ENCODE peak calls at places on chromosomes 13 and 19, in eight cellular contexts. One of them, this sample, is unnamed.

GRCh38 chr19:45113628-45114027 is 20.6 kb downstream of the PPP1R37 start:
- DNase-seq in progenitor cell of endocrine pancreas: no peak
- DNase-seq in BJ: no peak
- DNase-seq in RWPE1: no peak
- DNase-seq in HFFc6: no peak
- DNase-seq in activated CD8-positive, alpha-beta T cell treated with anti-CD3 and anti-CD28 coated beads for 36 hours: no peak
- DNase-seq in cardiac fibroblast: no peak
- DNase-seq in AG04449: no peak
- DNase-seq in this sample: no peak

GRCh38 chr13:24118576-24118975 is 41.9 kb upstream of the SPATA13 start:
- DNase-seq in progenitor cell of endocrine pancreas: no peak
- DNase-seq in BJ: no peak
- DNase-seq in RWPE1: no peak
- DNase-seq in HFFc6: no peak
- DNase-seq in activated CD8-positive, alpha-beta T cell treated with anti-CD3 and anti-CD28 coated beads for 36 hours: no peak
- DNase-seq in cardiac fibroblast: no peak
- DNase-seq in AG04449: no peak
- DNase-seq in this sample: no peak

GRCh38 chr13:102231486-102231885 is 170.4 kb downstream of the FGF14 start:
- DNase-seq in progenitor cell of endocrine pancreas: no peak
- DNase-seq in BJ: no peak
- DNase-seq in RWPE1: no peak
- DNase-seq in HFFc6: no peak
- DNase-seq in activated CD8-positive, alpha-beta T cell treated with anti-CD3 and anti-CD28 coated beads for 36 hours: no peak
- DNase-seq in cardiac fibroblast: no peak
- DNase-seq in AG04449: no peak
- DNase-seq in this sample: no peak

GRCh38 chr13:109802936-109803335 is 16.6 kb upstream of the IRS2 start:
- DNase-seq in progenitor cell of endocrine pancreas: no peak
- DNase-seq in BJ: no peak
- DNase-seq in RWPE1: no peak
- DNase-seq in HFFc6: no peak
- DNase-seq in activated CD8-positive, alpha-beta T cell treated with anti-CD3 and anti-CD28 coated beads for 36 hours: no peak
- DNase-seq in cardiac fibroblast: no peak
- DNase-seq in AG04449: no peak
- DNase-seq in this sample: no peak

GRCh38 chr13:101529419-101529818 is 76.9 kb downstream of the ITGBL1 start:
- DNase-seq in progenitor cell of endocrine pancreas: no peak
- DNase-seq in BJ: peak; percentile 52
- DNase-seq in RWPE1: no peak
- DNase-seq in HFFc6: peak; percentile 77
- DNase-seq in activated CD8-positive, alpha-beta T cell treated with anti-CD3 and anti-CD28 coated beads for 36 hours: peak; percentile 44
- DNase-seq in cardiac fibroblast: peak; percentile 88
- DNase-seq in AG04449: peak; percentile 75
- DNase-seq in this sample: no peak

GRCh38 chr19:40908981-40909380 is 26.9 kb upstream of the CYP2A7 start:
- DNase-seq in progenitor cell of endocrine pancreas: no peak
- DNase-seq in BJ: no peak
- DNase-seq in RWPE1: no peak
- DNase-seq in HFFc6: no peak
- DNase-seq in activated CD8-positive, alpha-beta T cell treated with anti-CD3 and anti-CD28 coated beads for 36 hours: no peak
- DNase-seq in cardiac fibroblast: peak; percentile 20
- DNase-seq in AG04449: no peak
- DNase-seq in this sample: peak; percentile 14

GRCh38 chr13:42064259-42064658 is 15.8 kb downstream of the DGKH start:
- DNase-seq in progenitor cell of endocrine pancreas: no peak
- DNase-seq in BJ: no peak
- DNase-seq in RWPE1: no peak
- DNase-seq in HFFc6: peak; percentile 43
- DNase-seq in activated CD8-positive, alpha-beta T cell treated with anti-CD3 and anti-CD28 coated beads for 36 hours: no peak
- DNase-seq in cardiac fibroblast: peak; percentile 79
- DNase-seq in AG04449: no peak
- DNase-seq in this sample: no peak

GRCh38 chr13:33312150-33312908 is 26.8 kb upstream of the STARD13 start:
- DNase-seq in progenitor cell of endocrine pancreas: no peak
- DNase-seq in BJ: no peak
- DNase-seq in RWPE1: peak; percentile 21
- DNase-seq in HFFc6: peak; percentile 7
- DNase-seq in activated CD8-positive, alpha-beta T cell treated with anti-CD3 and anti-CD28 coated beads for 36 hours: no peak
- DNase-seq in cardiac fibroblast: peak; percentile 42
- DNase-seq in AG04449: no peak
- DNase-seq in this sample: no peak

GRCh38 chr13:110463876-110464510 is 97.5 kb downstream of the RAB20 start:
- DNase-seq in progenitor cell of endocrine pancreas: no peak
- DNase-seq in BJ: no peak
- DNase-seq in RWPE1: no peak
- DNase-seq in HFFc6: no peak
- DNase-seq in activated CD8-positive, alpha-beta T cell treated with anti-CD3 and anti-CD28 coated beads for 36 hours: no peak
- DNase-seq in cardiac fibroblast: no peak
- DNase-seq in AG04449: no peak
- DNase-seq in this sample: no peak

GRCh38 chr13:35475960-35476943 is at the start of gene MAB21L1:
- DNase-seq in progenitor cell of endocrine pancreas: no peak
- DNase-seq in BJ: peak; percentile 83
- DNase-seq in RWPE1: no peak
- DNase-seq in HFFc6: peak; percentile 91
- DNase-seq in activated CD8-positive, alpha-beta T cell treated with anti-CD3 and anti-CD28 coated beads for 36 hours: peak; percentile 22
- DNase-seq in cardiac fibroblast: peak; percentile 21
- DNase-seq in AG04449: no peak
- DNase-seq in this sample: peak; percentile 88

GRCh38 chr19:5213667-5214066 is 126.9 kb downstream of the PTPRS start:
- DNase-seq in progenitor cell of endocrine pancreas: no peak
- DNase-seq in BJ: no peak
- DNase-seq in RWPE1: no peak
- DNase-seq in HFFc6: no peak
- DNase-seq in activated CD8-positive, alpha-beta T cell treated with anti-CD3 and anti-CD28 coated beads for 36 hours: no peak
- DNase-seq in cardiac fibroblast: no peak
- DNase-seq in AG04449: no peak
- DNase-seq in this sample: no peak

GRCh38 chr19:40424637-40425449 is 949 bp downstream of the SERTAD1 start:
- DNase-seq in progenitor cell of endocrine pancreas: no peak
- DNase-seq in BJ: no peak
- DNase-seq in RWPE1: no peak
- DNase-seq in HFFc6: no peak
- DNase-seq in activated CD8-positive, alpha-beta T cell treated with anti-CD3 and anti-CD28 coated beads for 36 hours: no peak
- DNase-seq in cardiac fibroblast: peak; percentile 21
- DNase-seq in AG04449: no peak
- DNase-seq in this sample: no peak

GRCh38 chr19:6743714-6744380 is 4.4 kb downstream of the TRIP10 start:
- DNase-seq in progenitor cell of endocrine pancreas: no peak
- DNase-seq in BJ: no peak
- DNase-seq in RWPE1: no peak
- DNase-seq in HFFc6: peak; percentile 31
- DNase-seq in activated CD8-positive, alpha-beta T cell treated with anti-CD3 and anti-CD28 coated beads for 36 hours: no peak
- DNase-seq in cardiac fibroblast: peak; percentile 26
- DNase-seq in AG04449: no peak
- DNase-seq in this sample: no peak

GRCh38 chr13:47000166-47000565 is 103.3 kb upstream of the HTR2A start:
- DNase-seq in progenitor cell of endocrine pancreas: no peak
- DNase-seq in BJ: no peak
- DNase-seq in RWPE1: no peak
- DNase-seq in HFFc6: no peak
- DNase-seq in activated CD8-positive, alpha-beta T cell treated with anti-CD3 and anti-CD28 coated beads for 36 hours: no peak
- DNase-seq in cardiac fibroblast: no peak
- DNase-seq in AG04449: no peak
- DNase-seq in this sample: no peak

GRCh38 chr19:5451494-5451893 is 3.7 kb upstream of the ZNRF4 start:
- DNase-seq in progenitor cell of endocrine pancreas: no peak
- DNase-seq in BJ: no peak
- DNase-seq in RWPE1: no peak
- DNase-seq in HFFc6: no peak
- DNase-seq in activated CD8-positive, alpha-beta T cell treated with anti-CD3 and anti-CD28 coated beads for 36 hours: no peak
- DNase-seq in cardiac fibroblast: no peak
- DNase-seq in AG04449: no peak
- DNase-seq in this sample: no peak

GRCh38 chr13:41428155-41428554 is 29.2 kb upstream of the RGCC start:
- DNase-seq in progenitor cell of endocrine pancreas: no peak
- DNase-seq in BJ: no peak
- DNase-seq in RWPE1: no peak
- DNase-seq in HFFc6: no peak
- DNase-seq in activated CD8-positive, alpha-beta T cell treated with anti-CD3 and anti-CD28 coated beads for 36 hours: peak; percentile 67
- DNase-seq in cardiac fibroblast: no peak
- DNase-seq in AG04449: no peak
- DNase-seq in this sample: no peak

GRCh38 chr13:91506759-91507158 is 108.3 kb downstream of the GPC5 start:
- DNase-seq in progenitor cell of endocrine pancreas: no peak
- DNase-seq in BJ: no peak
- DNase-seq in RWPE1: no peak
- DNase-seq in HFFc6: no peak
- DNase-seq in activated CD8-positive, alpha-beta T cell treated with anti-CD3 and anti-CD28 coated beads for 36 hours: no peak
- DNase-seq in cardiac fibroblast: no peak
- DNase-seq in AG04449: no peak
- DNase-seq in this sample: no peak

GRCh38 chr13:92900455-92900854 is 326.2 kb upstream of the GPC6 start:
- DNase-seq in progenitor cell of endocrine pancreas: no peak
- DNase-seq in BJ: no peak
- DNase-seq in RWPE1: no peak
- DNase-seq in HFFc6: no peak
- DNase-seq in activated CD8-positive, alpha-beta T cell treated with anti-CD3 and anti-CD28 coated beads for 36 hours: no peak
- DNase-seq in cardiac fibroblast: no peak
- DNase-seq in AG04449: no peak
- DNase-seq in this sample: no peak

GRCh38 chr13:92901739-92902138 is 324.9 kb upstream of the GPC6 start:
- DNase-seq in progenitor cell of endocrine pancreas: no peak
- DNase-seq in BJ: no peak
- DNase-seq in RWPE1: no peak
- DNase-seq in HFFc6: no peak
- DNase-seq in activated CD8-positive, alpha-beta T cell treated with anti-CD3 and anti-CD28 coated beads for 36 hours: no peak
- DNase-seq in cardiac fibroblast: no peak
- DNase-seq in AG04449: no peak
- DNase-seq in this sample: no peak

GRCh38 chr13:92896842-92897241 is 329.8 kb upstream of the GPC6 start:
- DNase-seq in progenitor cell of endocrine pancreas: no peak
- DNase-seq in BJ: no peak
- DNase-seq in RWPE1: peak; percentile 4
- DNase-seq in HFFc6: no peak
- DNase-seq in activated CD8-positive, alpha-beta T cell treated with anti-CD3 and anti-CD28 coated beads for 36 hours: no peak
- DNase-seq in cardiac fibroblast: peak; percentile 25
- DNase-seq in AG04449: no peak
- DNase-seq in this sample: no peak
- TF ChIP-seq CTCF in progenitor cell of endocrine pancreas: peak; percentile 64
- TF ChIP-seq CTCF in BJ: no peak
- TF ChIP-seq CTCF in RWPE1: no peak
- TF ChIP-seq CTCF in HFFc6: no peak
- TF ChIP-seq CTCF in activated CD8-positive, alpha-beta T cell treated with anti-CD3 and anti-CD28 coated beads for 36 hours: no peak
- TF ChIP-seq CTCF in cardiac fibroblast: no peak
- TF ChIP-seq CTCF in AG04449: no peak
- TF ChIP-seq CTCF in this sample: no peak

GRCh38 chr19:10390652-10391286 is 10.4 kb upstream of the TYK2 start:
- DNase-seq in progenitor cell of endocrine pancreas: peak; percentile 60
- DNase-seq in BJ: no peak
- DNase-seq in RWPE1: peak; percentile 72
- DNase-seq in HFFc6: peak; percentile 62
- DNase-seq in activated CD8-positive, alpha-beta T cell treated with anti-CD3 and anti-CD28 coated beads for 36 hours: peak; percentile 81
- DNase-seq in cardiac fibroblast: peak; percentile 84
- DNase-seq in AG04449: no peak
- DNase-seq in this sample: peak; percentile 27

GRCh38 chr19:10392120-10392519 is 11.2 kb downstream of the CDC37 start:
- DNase-seq in progenitor cell of endocrine pancreas: no peak
- DNase-seq in BJ: no peak
- DNase-seq in RWPE1: no peak
- DNase-seq in HFFc6: no peak
- DNase-seq in activated CD8-positive, alpha-beta T cell treated with anti-CD3 and anti-CD28 coated beads for 36 hours: no peak
- DNase-seq in cardiac fibroblast: no peak
- DNase-seq in AG04449: no peak
- DNase-seq in this sample: no peak

GRCh38 chr19:10393137-10393536 is 10.2 kb downstream of the CDC37 start:
- DNase-seq in progenitor cell of endocrine pancreas: no peak
- DNase-seq in BJ: no peak
- DNase-seq in RWPE1: no peak
- DNase-seq in HFFc6: no peak
- DNase-seq in activated CD8-positive, alpha-beta T cell treated with anti-CD3 and anti-CD28 coated beads for 36 hours: no peak
- DNase-seq in cardiac fibroblast: no peak
- DNase-seq in AG04449: no peak
- DNase-seq in this sample: no peak

GRCh38 chr19:10388957-10389356 is 8.6 kb upstream of the TYK2 start:
- DNase-seq in progenitor cell of endocrine pancreas: peak; percentile 87
- DNase-seq in BJ: no peak
- DNase-seq in RWPE1: peak; percentile 64
- DNase-seq in HFFc6: peak; percentile 69
- DNase-seq in activated CD8-positive, alpha-beta T cell treated with anti-CD3 and anti-CD28 coated beads for 36 hours: peak; percentile 89
- DNase-seq in cardiac fibroblast: peak; percentile 86
- DNase-seq in AG04449: no peak
- DNase-seq in this sample: peak; percentile 47

DNA sequence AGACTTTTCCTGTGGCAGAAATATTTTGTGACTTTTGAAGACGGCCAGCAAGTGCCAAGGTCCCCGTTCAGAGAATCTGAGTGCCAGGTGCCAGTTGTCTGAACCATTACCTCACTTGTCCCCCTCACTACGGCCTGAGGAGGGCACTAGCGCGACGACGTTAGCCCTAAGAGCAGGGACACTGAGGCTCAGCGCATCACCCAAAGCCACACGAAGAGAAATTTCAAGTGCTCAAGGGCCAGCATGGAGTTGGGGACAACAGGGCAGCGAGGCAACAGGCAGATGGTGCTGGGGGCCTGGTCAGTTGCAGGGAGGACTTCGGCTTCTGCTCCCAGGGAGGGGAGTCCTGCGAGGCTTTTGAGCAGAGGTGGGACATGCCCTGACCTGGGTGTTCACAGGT is 9.5 kb upstream of the TYK2 start:
- DNase-seq in progenitor cell of endocrine pancreas: no peak
- DNase-seq in BJ: no peak
- DNase-seq in RWPE1: no peak
- DNase-seq in HFFc6: no peak
- DNase-seq in activated CD8-positive, alpha-beta T cell treated with anti-CD3 and anti-CD28 coated beads for 36 hours: peak; percentile 62
- DNase-seq in cardiac fibroblast: no peak
- DNase-seq in AG04449: no peak
- DNase-seq in this sample: no peak
- TF ChIP-seq CTCF in progenitor cell of endocrine pancreas: peak; percentile 23
- TF ChIP-seq CTCF in BJ: peak; percentile 35
- TF ChIP-seq CTCF in RWPE1: no peak
- TF ChIP-seq CTCF in HFFc6: no peak
- TF ChIP-seq CTCF in activated CD8-positive, alpha-beta T cell treated with anti-CD3 and anti-CD28 coated beads for 36 hours: no peak
- TF ChIP-seq CTCF in cardiac fibroblast: peak; percentile 32
- TF ChIP-seq CTCF in AG04449: no peak
- TF ChIP-seq CTCF in this sample: no peak

GRCh38 chr13:99359493-99359892 is 52.3 kb upstream of the GPR183 start:
- DNase-seq in progenitor cell of endocrine pancreas: no peak
- DNase-seq in BJ: no peak
- DNase-seq in RWPE1: no peak
- DNase-seq in HFFc6: no peak
- DNase-seq in activated CD8-positive, alpha-beta T cell treated with anti-CD3 and anti-CD28 coated beads for 36 hours: no peak
- DNase-seq in cardiac fibroblast: no peak
- DNase-seq in AG04449: no peak
- DNase-seq in this sample: no peak
- TF ChIP-seq CTCF in progenitor cell of endocrine pancreas: no peak
- TF ChIP-seq CTCF in BJ: no peak
- TF ChIP-seq CTCF in RWPE1: no peak
- TF ChIP-seq CTCF in HFFc6: no peak
- TF ChIP-seq CTCF in activated CD8-positive, alpha-beta T cell treated with anti-CD3 and anti-CD28 coated beads for 36 hours: peak; percentile 25
- TF ChIP-seq CTCF in cardiac fibroblast: no peak
- TF ChIP-seq CTCF in AG04449: no peak
- TF ChIP-seq CTCF in this sample: no peak

DNA sequence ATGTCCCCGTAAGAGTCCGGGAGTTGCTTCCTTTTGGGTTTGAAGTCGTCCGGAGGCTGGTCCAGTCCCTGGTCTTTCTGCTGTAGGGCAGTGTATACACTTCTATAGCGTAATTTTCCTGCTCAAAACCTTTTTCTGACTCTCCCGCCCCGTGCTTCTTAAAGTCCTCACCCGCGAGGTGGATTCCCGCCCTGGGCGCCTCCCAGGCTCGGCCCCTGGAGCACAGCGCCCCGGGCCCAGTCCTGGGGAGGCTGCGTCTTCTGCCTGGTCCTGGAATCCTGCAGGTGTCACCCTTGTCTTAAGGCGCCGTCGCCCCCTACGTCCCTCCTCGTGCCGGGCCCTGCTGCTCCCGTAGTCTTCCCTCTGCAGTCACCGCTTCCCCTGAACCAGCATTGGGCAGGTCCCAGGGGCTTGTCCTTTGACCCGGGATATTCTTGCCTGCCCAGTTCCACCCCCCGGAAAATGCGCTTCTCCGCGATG is 34.4 kb upstream of the ZNF808 start:
- DNase-seq in progenitor cell of endocrine pancreas: peak; percentile 34
- DNase-seq in BJ: no peak
- DNase-seq in RWPE1: no peak
- DNase-seq in HFFc6: no peak
- DNase-seq in activated CD8-positive, alpha-beta T cell treated with anti-CD3 and anti-CD28 coated beads for 36 hours: peak; percentile 20
- DNase-seq in cardiac fibroblast: no peak
- DNase-seq in AG04449: no peak
- DNase-seq in this sample: no peak
- TF ChIP-seq CTCF in progenitor cell of endocrine pancreas: peak; percentile 42
- TF ChIP-seq CTCF in BJ: no peak
- TF ChIP-seq CTCF in RWPE1: no peak
- TF ChIP-seq CTCF in HFFc6: no peak
- TF ChIP-seq CTCF in activated CD8-positive, alpha-beta T cell treated with anti-CD3 and anti-CD28 coated beads for 36 hours: no peak
- TF ChIP-seq CTCF in cardiac fibroblast: no peak
- TF ChIP-seq CTCF in AG04449: no peak
- TF ChIP-seq CTCF in this sample: no peak